ENCODE peak calls at places on chromosomes 7 and 10, in seven cellular contexts. V is mammary epithelial cell, B is GM12865, N is BJ, M is cardiac muscle cell, U is astrocyte of the spinal cord, Y is tibial artery. Q is an unnamed sample.

GRCh38 chr10:80714566-80714965 is 176.9 kb downstream of the SH2D4B start:
- DNase-seq in V (no peak), B (no peak), N (no peak), M (no peak), U (no peak), Y (no peak), Q (no peak)

GRCh38 chr10:119208553-119208940 is 1.2 kb downstream of the GRK5 start:
- DNase-seq in V (no peak), B (peak), N (no peak), M (peak), U (no peak), Y (no peak), Q (no peak)

GRCh38 chr7:121012919-121013318 is 24.4 kb downstream of the CPED1 start:
- DNase-seq in V (no peak), B (no peak), N (no peak), M (no peak), U (no peak), Y (no peak), Q (no peak)

GRCh38 chr10:62654966-62655336 is 149.6 kb upstream of the ADO start:
- DNase-seq in V (no peak), B (no peak), N (no peak), M (no peak), U (no peak), Y (no peak), Q (no peak)

GRCh38 chr7:40298421-40298820 is 163.6 kb downstream of the SUGCT start:
- DNase-seq in V (peak), B (no peak), N (peak), M (peak), U (peak), Y (no peak), Q (no peak)

GRCh38 chr7:18013936-18014335 is 13.7 kb downstream of the PRPS1L1 start:
- DNase-seq in V (no peak), B (no peak), N (no peak), M (peak), U (peak), Y (no peak), Q (peak)

GRCh38 chr10:129891806-129892205 is 72.3 kb downstream of the EBF3 start:
- DNase-seq in V (no peak), B (no peak), N (no peak), M (peak), U (no peak), Y (no peak), Q (no peak)

GRCh38 chr10:25867321-25867720 is 66.7 kb upstream of the MYO3A start:
- DNase-seq in V (no peak), B (no peak), N (no peak), M (peak), U (no peak), Y (no peak), Q (no peak)

GRCh38 chr10:87575851-87576250 is 71.2 kb downstream of the MINPP1 start:
- DNase-seq in V (no peak), B (no peak), N (no peak), M (no peak), U (no peak), Y (no peak), Q (no peak)

GRCh38 chr7:103690576-103690975 is 244.6 kb upstream of the SLC26A5 start:
- DNase-seq in V (peak), B (no peak), N (no peak), M (no peak), U (no peak), Y (no peak), Q (no peak)

GRCh38 chr7:28124413-28124812 is 56.2 kb downstream of the JAZF1 start:
- DNase-seq in V (no peak), B (no peak), N (no peak), M (no peak), U (no peak), Y (no peak), Q (no peak)
- H3K4me3 ChIP-seq in V (no peak), B (no peak), N (no peak), M (no peak), U (no peak), Y (no peak), Q (no peak)

GRCh38 chr10:126160571-126160970 is 227.7 kb downstream of the ADAM12 start:
- DNase-seq in V (no peak), B (no peak), N (no peak), M (no peak), U (no peak), Y (no peak), Q (no peak)

GRCh38 chr10:126158090-126158489 is 230.2 kb downstream of the ADAM12 start:
- DNase-seq in V (no peak), B (no peak), N (no peak), M (no peak), U (no peak), Y (no peak), Q (no peak)

GRCh38 chr10:126161691-126162090 is 226.6 kb downstream of the ADAM12 start:
- DNase-seq in V (no peak), B (no peak), N (no peak), M (no peak), U (no peak), Y (no peak), Q (no peak)

GRCh38 chr10:126158537-126158936 is 229.7 kb downstream of the ADAM12 start:
- DNase-seq in V (no peak), B (no peak), N (no peak), M (no peak), U (no peak), Y (no peak), Q (no peak)

DNA sequence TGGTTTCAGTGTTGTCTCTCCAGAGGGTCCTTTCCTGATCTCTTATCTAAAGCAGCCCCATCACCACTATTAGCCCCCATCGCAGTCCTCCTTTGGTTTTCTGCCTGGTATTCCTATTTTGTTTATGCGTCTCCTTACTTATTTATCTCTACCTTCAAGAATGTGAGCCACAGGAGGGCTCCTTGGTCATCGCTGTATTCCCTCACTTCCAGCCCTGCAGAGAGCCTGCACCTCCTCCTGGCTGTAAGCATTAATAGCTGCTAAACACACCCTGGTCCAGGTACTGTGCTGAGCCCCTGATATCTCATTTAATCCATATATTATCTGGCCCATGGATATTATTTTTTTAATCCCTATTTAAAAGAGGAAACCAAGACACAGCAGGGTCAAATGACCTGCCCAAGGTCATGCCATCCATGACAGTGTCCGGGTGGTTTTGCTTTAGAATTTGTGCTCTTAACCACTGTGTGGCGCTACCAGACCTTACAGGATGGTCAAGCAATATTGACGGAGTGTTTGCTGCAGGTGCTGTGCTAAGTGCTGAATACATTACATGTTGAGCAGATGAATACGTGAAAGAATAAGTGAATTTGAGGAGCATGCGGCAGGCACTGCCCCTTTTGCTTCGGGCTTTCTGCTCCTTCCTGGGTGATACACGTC is 227.2 kb downstream of the ADAM12 start:
- DNase-seq in V (no peak), B (no peak), N (no peak), M (peak), U (peak), Y (no peak), Q (no peak)
- TF ChIP-seq CTCF in V (no peak), B (no peak), N (peak), M (peak), U (peak), Y (no peak), Q (peak)

GRCh38 chr10:58347967-58348366 is 13.2 kb downstream of the UBE2D1 start:
- DNase-seq in V (no peak), B (no peak), N (no peak), M (no peak), U (no peak), Y (no peak), Q (no peak)

GRCh38 chr10:58351616-58352578 is 17.1 kb downstream of the UBE2D1 start:
- DNase-seq in V (no peak), B (no peak), N (no peak), M (no peak), U (no peak), Y (no peak), Q (no peak)

GRCh38 chr10:58350023-58350422 is 15.2 kb downstream of the UBE2D1 start:
- DNase-seq in V (no peak), B (no peak), N (no peak), M (no peak), U (no peak), Y (no peak), Q (no peak)

GRCh38 chr10:58350619-58351323 is 16.0 kb downstream of the UBE2D1 start:
- DNase-seq in V (no peak), B (no peak), N (no peak), M (peak), U (no peak), Y (no peak), Q (no peak)

GRCh38 chr10:58348571-58349033 is 13.8 kb downstream of the UBE2D1 start:
- DNase-seq in V (no peak), B (no peak), N (no peak), M (no peak), U (no peak), Y (no peak), Q (no peak)
- H3K4me3 ChIP-seq in V (no peak), B (no peak), N (no peak), M (no peak), U (no peak), Y (no peak), Q (no peak)

GRCh38 chr7:37848297-37848696 is at the start of gene NME8:
- DNase-seq in V (no peak), B (no peak), N (no peak), M (no peak), U (no peak), Y (no peak), Q (no peak)

DNA sequence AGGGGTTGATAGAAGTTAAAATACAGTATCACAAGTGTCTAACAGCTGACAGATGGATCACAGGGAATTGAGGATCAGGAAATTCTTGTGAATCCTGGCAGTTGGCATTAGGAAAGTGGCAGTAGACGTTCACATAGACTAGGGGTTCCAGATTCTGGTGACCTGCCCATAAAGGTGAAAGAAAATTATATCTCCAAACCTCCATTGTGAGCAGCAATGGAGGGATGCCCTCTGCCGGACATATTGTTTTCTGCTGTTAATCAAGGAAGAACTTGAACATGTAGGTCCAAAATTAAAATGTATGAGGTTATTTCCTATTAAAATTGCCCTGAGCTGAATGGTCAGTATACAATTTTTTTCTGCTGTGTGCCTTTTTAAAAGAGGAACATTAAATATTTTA is 5.1 kb downstream of the NME8 start:
- DNase-seq in V (no peak), B (peak), N (no peak), M (peak), U (no peak), Y (no peak), Q (no peak)
- TF ChIP-seq CTCF in V (peak), B (peak), N (no peak), M (peak), U (peak), Y (no peak), Q (peak)

DNA sequence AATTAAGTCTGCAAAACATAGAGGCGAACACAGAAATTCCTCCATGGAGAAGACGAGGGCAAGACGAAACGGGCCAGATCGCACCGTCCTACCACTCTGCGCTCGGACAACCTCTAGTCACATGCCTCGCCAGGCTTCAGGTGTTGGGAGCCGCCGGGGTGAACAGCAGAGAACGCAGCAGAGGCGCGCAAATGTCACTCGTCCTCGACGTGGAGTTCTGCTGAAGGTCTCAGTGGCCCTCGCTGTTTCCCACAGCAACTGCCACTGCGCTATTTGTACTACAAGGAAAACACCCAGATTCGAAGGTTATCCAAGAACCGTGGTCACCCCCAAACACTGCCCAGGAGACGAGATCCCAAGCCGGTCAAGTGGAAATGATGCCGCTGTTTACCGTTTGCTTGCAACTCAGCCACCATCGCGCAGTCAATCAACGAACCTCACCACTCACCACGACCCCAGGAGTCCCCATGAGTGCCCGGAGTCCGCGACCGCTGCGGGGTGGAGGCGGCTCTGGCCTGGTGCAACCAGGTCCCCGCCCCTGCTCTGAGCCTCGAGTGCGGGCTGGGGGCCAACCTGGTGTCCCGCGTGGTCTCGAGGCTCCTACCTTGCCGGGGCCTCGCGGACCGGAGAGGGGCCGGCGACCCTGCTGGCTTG is 9.1 kb downstream of the CTBP2 start:
- DNase-seq in V (no peak), B (no peak), N (no peak), M (no peak), U (no peak), Y (peak), Q (no peak)
- H3K4me3 ChIP-seq in V (no peak), B (no peak), N (no peak), M (no peak), U (no peak), Y (no peak), Q (no peak)

GRCh38 chr7:157465597-157466348 is 129.0 kb downstream of the DNAJB6 start:
- DNase-seq in V (no peak), B (no peak), N (no peak), M (peak), U (no peak), Y (no peak), Q (no peak)

GRCh38 chr7:157467496-157468212 is 130.8 kb downstream of the DNAJB6 start:
- DNase-seq in V (no peak), B (no peak), N (no peak), M (no peak), U (no peak), Y (no peak), Q (no peak)

GRCh38 chr7:157468221-157469111 is 131.7 kb downstream of the DNAJB6 start:
- DNase-seq in V (no peak), B (no peak), N (no peak), M (no peak), U (no peak), Y (no peak), Q (no peak)

GRCh38 chr7:157464971-157465481 is 128.2 kb downstream of the DNAJB6 start:
- DNase-seq in V (no peak), B (no peak), N (no peak), M (no peak), U (no peak), Y (no peak), Q (no peak)

GRCh38 chr7:157466473-157467261 is 129.9 kb downstream of the DNAJB6 start:
- DNase-seq in V (no peak), B (no peak), N (no peak), M (no peak), U (no peak), Y (no peak), Q (no peak)
- TF ChIP-seq CTCF in V (no peak), B (no peak), N (no peak), M (no peak), U (no peak), Y (no peak), Q (peak)

GRCh38 chr10:44975487-44976331 is 2.9 kb downstream of the DEPP1 start:
- DNase-seq in V (peak), B (peak), N (no peak), M (peak), U (peak), Y (peak), Q (peak)
- H3K4me3 ChIP-seq in V (peak), B (no peak), N (no peak), M (no peak), U (no peak), Y (peak), Q (no peak)

GRCh38 chr10:56449770-56450169 is 88.7 kb upstream of the ZWINT start:
- DNase-seq in V (peak), B (peak), N (no peak), M (no peak), U (no peak), Y (no peak), Q (peak)
- TF ChIP-seq CTCF in V (peak), B (peak), N (no peak), M (no peak), U (no peak), Y (no peak), Q (peak)